ENCODE peak calls at places on chromosomes 4 and X, in ten cellular contexts. T is NCI-H1417; M is stimulated activated CD4-positive, alpha-beta T cell treated with anti-CD3 and anti-CD28 coated beads, Interleukin-4, amount 100 ng/mL, for 24 hours; Z is pancreas; S is GM20000; F is AG08395; E is NT2/D1; X is lower lobe of right lung; J is upper lobe of right lung; I is Calu3. R is an unnamed sample.

GRCh38 chr4:6011271-6011671 is 7.0 kb downstream of the C4orf50 start:
- DNase-seq in Z (no peak), E (no peak), T (no peak), S (no peak), I (no peak), F (no peak), X (no peak), M (no peak), J (no peak), R (no peak)

GRCh38 chr4:61301285-61301684 is 101.2 kb downstream of the ADGRL3 start:
- DNase-seq in Z (no peak), I (no peak), F (no peak), T (peak), S (no peak), J (no peak), M (no peak), X (no peak), E (no peak), R (no peak)

GRCh38 chrX:17842769-17843525 is 18.2 kb downstream of the RAI2 start:
- DNase-seq in S (no peak), F (no peak), T (no peak), X (no peak), I (no peak), Z (no peak), J (no peak), M (no peak), E (no peak), R (no peak)

GRCh38 chrX:71941771-71942170 is 31.1 kb downstream of the NHSL2 start:
- DNase-seq in F (peak), S (no peak), J (no peak), I (no peak), Z (no peak), T (no peak), X (no peak), E (peak), M (no peak), R (no peak)

GRCh38 chrX:17417411-17417810 is 42.4 kb downstream of the NHS start:
- DNase-seq in J (no peak), I (no peak), Z (no peak), F (no peak), M (no peak), X (no peak), T (no peak), E (no peak), S (no peak), R (no peak)

GRCh38 chr4:24594887-24595286 is 10.5 kb upstream of the DHX15 start:
- DNase-seq in F (no peak), I (no peak), J (no peak), X (no peak), T (no peak), S (no peak), E (no peak), Z (no peak), M (no peak), R (no peak)

GRCh38 chr4:123631699-123632098 is 235.1 kb downstream of the SPRY1 start:
- DNase-seq in E (no peak), T (no peak), F (peak), X (no peak), I (no peak), Z (no peak), M (no peak), S (no peak), J (no peak), R (no peak)

GRCh38 chr4:178296669-178297068 is 854.4 kb upstream of the AGA start:
- DNase-seq in F (no peak), T (no peak), J (no peak), E (no peak), S (no peak), I (peak), X (no peak), M (no peak), Z (no peak), R (no peak)

GRCh38 chr4:183182873-183183725 is 84.0 kb downstream of the WWC2 start:
- DNase-seq in T (peak), S (no peak), I (peak), M (peak), F (peak), X (peak), E (peak), Z (no peak), J (no peak), R (no peak)

GRCh38 chr4:15893967-15894366 is 44.6 kb downstream of the FGFBP1 start:
- DNase-seq in J (no peak), M (no peak), Z (no peak), F (peak), S (no peak), E (no peak), T (no peak), X (no peak), I (peak), R (no peak)

GRCh38 chrX:107684956-107685385 is 56.7 kb downstream of the PRPS1 start:
- DNase-seq in S (peak), I (peak), Z (no peak), M (no peak), E (no peak), F (no peak), J (peak), T (no peak), X (peak), R (no peak)

GRCh38 chr4:84796388-84796787 is 170.1 kb downstream of the WDFY3 start:
- DNase-seq in X (no peak), Z (no peak), M (no peak), E (no peak), I (no peak), T (peak), J (no peak), F (no peak), S (no peak), R (no peak)

GRCh38 chr4:99103166-99103565 is 14.6 kb upstream of the ADH5 start:
- DNase-seq in I (no peak), S (no peak), T (no peak), Z (no peak), X (no peak), E (no peak), J (no peak), F (no peak), M (no peak), R (no peak)

GRCh38 chr4:68373513-68373912 is 23.6 kb upstream of the YTHDC1 start:
- DNase-seq in J (peak), M (peak), F (peak), X (peak), T (no peak), S (peak), E (peak), I (no peak), Z (peak), R (peak)

GRCh38 chr4:53943345-53944085 is 120.9 kb downstream of the CHIC2 start:
- DNase-seq in E (no peak), Z (no peak), X (no peak), T (peak), I (peak), S (no peak), F (peak), J (no peak), M (no peak), R (no peak)

GRCh38 chr4:36509816-36510215 is 228.4 kb downstream of the DTHD1 start:
- DNase-seq in E (no peak), Z (no peak), F (no peak), T (no peak), M (no peak), J (no peak), S (no peak), I (no peak), X (no peak), R (no peak)

GRCh38 chr4:24103434-24104168 is 213.8 kb upstream of the PPARGC1A start:
- DNase-seq in F (no peak), E (no peak), S (no peak), M (no peak), Z (no peak), T (no peak), X (no peak), J (no peak), I (no peak), R (no peak)

GRCh38 chr4:163166041-163166579 is 580 bp downstream of the NAF1 start:
- DNase-seq in E (no peak), Z (peak), I (peak), J (peak), X (peak), T (peak), F (peak), M (peak), S (peak), R (peak)

GRCh38 chr4:116357758-116358157 is 727.6 kb downstream of the TRAM1L1 start:
- DNase-seq in S (no peak), I (peak), J (no peak), M (no peak), T (peak), F (no peak), E (no peak), Z (no peak), X (peak), R (no peak)

R was measured in naive thymus-derived CD4-positive, alpha-beta T cell.